ENCODE peak calls at places on chromosomes 4 and X, in four cellular contexts. One of them, this sample, is unnamed. For H3K27me3, the result is how much of the 10 kb centered on the place peaks cover.

GRCh38 chrX:24169211-24169610 is 19.7 kb downstream of the ZFX start:
- DNase-seq in K562: no peak
- DNase-seq in H1: no peak
- DNase-seq in GM12878: peak
- DNase-seq in this sample: no peak

GRCh38 chrX:153454901-153455550 is 9.2 kb upstream of the TREX2 start:
- DNase-seq in K562: no peak
- DNase-seq in GM12878: no peak
- DNase-seq in H1: no peak
- DNase-seq in this sample: no peak

GRCh38 chr4:75495489-75495888 is 18.7 kb downstream of the RCHY1 start:
- DNase-seq in H1: no peak
- DNase-seq in GM12878: no peak
- DNase-seq in K562: no peak
- DNase-seq in this sample: no peak

GRCh38 chrX:69285401-69285871 is 120.2 kb upstream of the PJA1 start:
- DNase-seq in H1: no peak
- DNase-seq in K562: no peak
- DNase-seq in GM12878: no peak
- DNase-seq in this sample: no peak

GRCh38 chrX:107000013-107000515 is at the start of gene MORC4:
- DNase-seq in H1: peak
- DNase-seq in K562: peak
- DNase-seq in GM12878: no peak
- DNase-seq in this sample: peak

GRCh38 chrX:81195712-81196111 is 6.0 kb downstream of the HMGN5 start:
- DNase-seq in H1: peak
- DNase-seq in GM12878: no peak
- DNase-seq in K562: peak
- DNase-seq in this sample: peak

GRCh38 chr4:72817012-72817411 is 248.0 kb upstream of the ADAMTS3 start:
- DNase-seq in K562: no peak
- DNase-seq in H1: no peak
- DNase-seq in GM12878: no peak
- DNase-seq in this sample: no peak

GRCh38 chr4:75552452-75552851 is 3.4 kb upstream of the ODAPH start:
- DNase-seq in K562: no peak
- DNase-seq in GM12878: no peak
- DNase-seq in H1: no peak
- DNase-seq in this sample: no peak

GRCh38 chr4:39699676-39700409 is 1.9 kb downstream of the UBE2K start:
- DNase-seq in K562: no peak
- DNase-seq in H1: no peak
- DNase-seq in GM12878: no peak
- DNase-seq in this sample: peak

GRCh38 chr4:107999932-108000539 is 10.3 kb downstream of the HADH start:
- DNase-seq in K562: no peak
- DNase-seq in GM12878: no peak
- DNase-seq in H1: no peak
- DNase-seq in this sample: no peak

GRCh38 chr4:23333946-23334878 is 555.6 kb downstream of the PPARGC1A start:
- DNase-seq in H1: no peak
- DNase-seq in K562: peak
- DNase-seq in GM12878: peak
- DNase-seq in this sample: peak

GRCh38 chr4:38576767-38577166 is 87.2 kb upstream of the KLF3 start:
- DNase-seq in GM12878: no peak
- DNase-seq in K562: no peak
- DNase-seq in H1: no peak
- DNase-seq in this sample: no peak

GRCh38 chrX:23398570-23398969 is 63.9 kb downstream of the PTCHD1 start:
- DNase-seq in K562: no peak
- DNase-seq in GM12878: no peak
- DNase-seq in H1: no peak
- DNase-seq in this sample: no peak

GRCh38 chr4:2685541-2685940 is 70.6 kb downstream of the TNIP2 start:
- DNase-seq in GM12878: no peak
- DNase-seq in H1: no peak
- DNase-seq in K562: no peak
- DNase-seq in this sample: peak

GRCh38 chr4:57378766-57379165 is 268.6 kb upstream of the IGFBP7 start:
- DNase-seq in K562: no peak
- DNase-seq in H1: no peak
- DNase-seq in GM12878: no peak
- DNase-seq in this sample: peak

GRCh38 chr4:129929052-129929451 is 833.1 kb downstream of the C4orf33 start:
- DNase-seq in K562: no peak
- DNase-seq in H1: no peak
- DNase-seq in GM12878: no peak
- DNase-seq in this sample: no peak

GRCh38 chrX:133670394-133670793 is 255.1 kb upstream of the GPC4 start:
- DNase-seq in K562: peak
- DNase-seq in GM12878: peak
- DNase-seq in H1: no peak
- DNase-seq in this sample: peak

GRCh38 chrX:47560179-47560830 is 700 bp upstream of the ARAF start:
- DNase-seq in K562: no peak
- DNase-seq in H1: no peak
- DNase-seq in GM12878: no peak
- DNase-seq in this sample: peak

GRCh38 chr4:154490589-154491340 is 834 bp downstream of the DCHS2 start:
- DNase-seq in K562: no peak
- DNase-seq in H1: peak
- DNase-seq in GM12878: no peak
- DNase-seq in this sample: no peak

GRCh38 chr4:154489558-154490260 is 1.9 kb downstream of the DCHS2 start:
- DNase-seq in GM12878: no peak
- DNase-seq in K562: no peak
- DNase-seq in H1: no peak
- DNase-seq in this sample: no peak

GRCh38 chr4:154491341-154491679 is 289 bp downstream of the DCHS2 start:
- DNase-seq in K562: no peak
- DNase-seq in GM12878: no peak
- DNase-seq in H1: no peak
- DNase-seq in this sample: peak

GRCh38 chr4:154491731-154492249 is at the start of gene DCHS2:
- DNase-seq in H1: peak
- DNase-seq in GM12878: no peak
- DNase-seq in K562: peak
- DNase-seq in this sample: no peak

GRCh38 chr4:154490261-154490588 is 1.4 kb downstream of the DCHS2 start:
- DNase-seq in GM12878: no peak
- DNase-seq in H1: no peak
- DNase-seq in K562: no peak
- DNase-seq in this sample: no peak
- H3K27me3 ChIP-seq in GM12878: under half
- H3K27me3 ChIP-seq in H1: under half
- H3K27me3 ChIP-seq in K562: under half
- H3K27me3 ChIP-seq in this sample: under half

GRCh38 chr4:88163286-88163685 is 4.8 kb upstream of the ABCG2 start:
- DNase-seq in H1: no peak
- DNase-seq in K562: no peak
- DNase-seq in GM12878: no peak
- DNase-seq in this sample: no peak

GRCh38 chr4:88158360-88159136 is at the start of gene ABCG2:
- DNase-seq in GM12878: no peak
- DNase-seq in K562: peak
- DNase-seq in H1: peak
- DNase-seq in this sample: peak

GRCh38 chr4:88166608-88167007 is 8.2 kb upstream of the ABCG2 start:
- DNase-seq in GM12878: no peak
- DNase-seq in K562: no peak
- DNase-seq in H1: no peak
- DNase-seq in this sample: no peak

GRCh38 chr4:88159137-88159725 is 792 bp upstream of the ABCG2 start:
- DNase-seq in K562: no peak
- DNase-seq in H1: no peak
- DNase-seq in GM12878: no peak
- DNase-seq in this sample: no peak

DNA sequence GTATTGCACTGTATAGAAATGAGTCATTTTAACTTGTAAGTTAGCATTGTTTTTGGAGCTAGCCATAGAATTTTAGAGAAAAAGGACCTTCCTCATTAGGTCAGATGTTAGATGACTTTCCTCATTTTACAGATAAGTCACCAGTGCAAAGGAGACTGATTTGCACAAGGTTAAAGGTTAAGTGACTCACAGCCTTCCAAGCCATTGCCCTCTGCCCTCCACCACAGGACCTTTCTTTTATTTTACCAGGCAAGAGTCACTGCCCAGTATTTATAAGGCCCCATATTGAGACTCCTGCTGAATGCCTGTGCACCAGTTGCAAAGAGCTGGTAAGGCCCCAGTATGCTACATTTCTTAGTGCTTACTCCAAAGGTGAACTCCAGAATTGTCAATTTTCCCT is 4.2 kb upstream of the ABCG2 start:
- DNase-seq in GM12878: no peak
- DNase-seq in K562: no peak
- DNase-seq in H1: no peak
- DNase-seq in this sample: no peak
- TF ChIP-seq RFX5 in GM12878: no peak
- TF ChIP-seq RFX5 in K562: no peak
- TF ChIP-seq RFX5 in H1: no peak
- TF ChIP-seq RFX5 in this sample: no peak

GRCh38 chr4:150069361-150069760 is 8.9 kb upstream of the DCLK2 start:
- DNase-seq in K562: no peak
- DNase-seq in GM12878: no peak
- DNase-seq in H1: no peak
- DNase-seq in this sample: no peak

GRCh38 chr4:150074064-150074463 is 4.2 kb upstream of the DCLK2 start:
- DNase-seq in K562: no peak
- DNase-seq in GM12878: no peak
- DNase-seq in H1: no peak
- DNase-seq in this sample: no peak

GRCh38 chr4:150072906-150073714 is 5.1 kb upstream of the DCLK2 start:
- DNase-seq in GM12878: no peak
- DNase-seq in K562: no peak
- DNase-seq in H1: no peak
- DNase-seq in this sample: peak

GRCh38 chr4:150070464-150071170 is 7.6 kb upstream of the DCLK2 start:
- DNase-seq in K562: no peak
- DNase-seq in GM12878: no peak
- DNase-seq in H1: no peak
- DNase-seq in this sample: no peak

DNA sequence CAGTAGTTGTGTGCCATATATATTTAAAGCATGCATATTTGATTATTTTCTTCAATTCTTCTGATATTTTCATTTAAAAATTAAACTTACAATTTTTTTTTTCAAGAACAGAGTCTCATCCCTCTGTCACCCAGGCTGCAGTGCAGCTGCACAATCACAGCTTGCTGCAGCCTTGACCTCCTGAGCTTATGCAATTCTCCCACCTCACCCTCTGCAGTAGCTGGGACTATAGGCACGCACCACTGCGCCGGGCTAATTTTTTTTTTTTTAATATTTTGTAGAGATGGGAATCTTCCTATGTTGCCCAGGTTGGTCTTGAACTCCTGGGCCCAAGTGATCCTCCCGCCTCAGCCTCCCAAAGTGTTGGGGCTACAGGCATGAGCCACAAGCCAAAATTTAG is 5.8 kb upstream of the DCLK2 start:
- DNase-seq in H1: no peak
- DNase-seq in K562: no peak
- DNase-seq in GM12878: no peak
- DNase-seq in this sample: no peak
- TF ChIP-seq CHD1 in H1: no peak
- TF ChIP-seq CHD1 in K562: no peak
- TF ChIP-seq CHD1 in GM12878: no peak
- TF ChIP-seq CHD1 in this sample: no peak

GRCh38 chr4:144355809-144356757 is 215.6 kb upstream of the GYPA start:
- DNase-seq in H1: no peak
- DNase-seq in GM12878: peak
- DNase-seq in K562: no peak
- DNase-seq in this sample: peak

GRCh38 chr4:144356941-144357381 is 216.4 kb upstream of the GYPA start:
- DNase-seq in H1: no peak
- DNase-seq in GM12878: no peak
- DNase-seq in K562: no peak
- DNase-seq in this sample: no peak

GRCh38 chr4:144353240-144353639 is 212.7 kb upstream of the GYPA start:
- DNase-seq in GM12878: no peak
- DNase-seq in K562: no peak
- DNase-seq in H1: no peak
- DNase-seq in this sample: no peak

GRCh38 chr4:144360394-144360793 is 219.9 kb upstream of the GYPA start:
- DNase-seq in GM12878: no peak
- DNase-seq in K562: no peak
- DNase-seq in H1: no peak
- DNase-seq in this sample: no peak

GRCh38 chr4:144357970-144358369 is 217.5 kb upstream of the GYPA start:
- DNase-seq in H1: no peak
- DNase-seq in GM12878: no peak
- DNase-seq in K562: no peak
- DNase-seq in this sample: no peak
- H3K27me3 ChIP-seq in H1: under half
- H3K27me3 ChIP-seq in GM12878: under half
- H3K27me3 ChIP-seq in K562: under half
- H3K27me3 ChIP-seq in this sample: under half

GRCh38 chr4:6469898-6470501 is 2.4 kb downstream of the PPP2R2C start:
- DNase-seq in GM12878: no peak
- DNase-seq in K562: no peak
- DNase-seq in H1: no peak
- DNase-seq in this sample: no peak

GRCh38 chr4:6471303-6472007 is 959 bp downstream of the PPP2R2C start:
- DNase-seq in H1: peak
- DNase-seq in GM12878: no peak
- DNase-seq in K562: no peak
- DNase-seq in this sample: no peak

GRCh38 chr4:6472008-6472386 is 417 bp downstream of the PPP2R2C start:
- DNase-seq in H1: peak
- DNase-seq in GM12878: no peak
- DNase-seq in K562: no peak
- DNase-seq in this sample: no peak

GRCh38 chr4:6469144-6469543 is 3.3 kb downstream of the PPP2R2C start:
- DNase-seq in K562: no peak
- DNase-seq in GM12878: no peak
- DNase-seq in H1: no peak
- DNase-seq in this sample: no peak

GRCh38 chr4:6470502-6471302 is 1.7 kb downstream of the PPP2R2C start:
- DNase-seq in K562: peak
- DNase-seq in H1: peak
- DNase-seq in GM12878: no peak
- DNase-seq in this sample: peak
- TF ChIP-seq RFX5 in K562: no peak
- TF ChIP-seq RFX5 in H1: no peak
- TF ChIP-seq RFX5 in GM12878: no peak
- TF ChIP-seq RFX5 in this sample: no peak